ENCODE peak calls at places on chromosomes 5 and 9, in eight cellular contexts. C is activated T-cell treated with anti-CD3 and anti-CD28 coated beads, Interleukin-2, amount 50 U/mL, for 48 hours; Q is upper lobe of left lung; Z is CD4-positive, CD25-positive, alpha-beta regulatory T cell; V is T-cell; I is iPS DF 6.9; A is GM03348; D is activated T-helper 1 cell treated with anti-CD3 and anti-CD28 coated beads, Interleukin-2, amount 50 U/mL, for 16 hours. T is an unnamed sample.

GRCh38 chr5:72210913-72211670 is 103.8 kb downstream of the MAP1B start:
- DNase-seq in C (no peak), Q (no peak), Z (no peak), V (no peak), I (no peak), A (peak; percentile 64), D (no peak), T (no peak)

GRCh38 chr5:77778398-77778797 is 2.3 kb upstream of the TBCA start:
- DNase-seq in C (no peak), Q (no peak), Z (no peak), V (no peak), I (no peak), A (no peak), D (no peak), T (no peak)

GRCh38 chr5:178287791-178288105 is 55.1 kb upstream of the PHYKPL start:
- DNase-seq in C (no peak), Q (no peak), Z (no peak), V (no peak), I (no peak), A (no peak), D (no peak), T (no peak)

GRCh38 chr5:108884736-108885135 is 137.0 kb downstream of the FER start:
- DNase-seq in C (no peak), Q (no peak), Z (no peak), V (no peak), I (no peak), A (no peak), D (no peak), T (no peak)

GRCh38 chr5:1768283-1769000 is 31.2 kb downstream of the MRPL36 start:
- DNase-seq in C (no peak), Q (no peak), Z (no peak), V (no peak), I (no peak), A (no peak), D (no peak), T (no peak)

GRCh38 chr9:132185164-132186009 is 23.5 kb downstream of the NTNG2 start:
- DNase-seq in C (no peak), Q (no peak), Z (no peak), V (no peak), I (no peak), A (no peak), D (no peak), T (no peak)

GRCh38 chr9:120386390-120387131 is 193.4 kb downstream of the CDK5RAP2 start:
- DNase-seq in C (no peak), Q (peak; percentile 19), Z (no peak), V (no peak), I (no peak), A (no peak), D (no peak), T (no peak)

GRCh38 chr5:133398646-133399081 is 213.7 kb downstream of the FSTL4 start:
- DNase-seq in C (peak; percentile 69), Q (no peak), Z (no peak), V (no peak), I (no peak), A (no peak), D (no peak), T (no peak)

GRCh38 chr5:9562101-9562500 is 16.2 kb upstream of the SEMA5A start:
- DNase-seq in C (no peak), Q (no peak), Z (no peak), V (no peak), I (no peak), A (no peak), D (no peak), T (no peak)

GRCh38 chr5:39428639-39429038 is 3.9 kb upstream of the DAB2 start:
- DNase-seq in C (no peak), Q (no peak), Z (no peak), V (no peak), I (no peak), A (no peak), D (no peak), T (no peak)

GRCh38 chr5:83662558-83662957 is 58.1 kb downstream of the HAPLN1 start:
- DNase-seq in C (no peak), Q (no peak), Z (no peak), V (no peak), I (no peak), A (no peak), D (no peak), T (no peak)

GRCh38 chr5:168006473-168007130 is 284.8 kb upstream of the WWC1 start:
- DNase-seq in C (no peak), Q (no peak), Z (no peak), V (no peak), I (no peak), A (no peak), D (no peak), T (no peak)

GRCh38 chr5:30392897-30393296 is 800.6 kb upstream of the CDH6 start:
- DNase-seq in C (no peak), Q (no peak), Z (no peak), V (no peak), I (no peak), A (no peak), D (no peak), T (no peak)

GRCh38 chr5:33788922-33789321 is 102.9 kb downstream of the ADAMTS12 start:
- DNase-seq in C (no peak), Q (no peak), Z (no peak), V (no peak), I (no peak), A (peak; percentile 86), D (no peak), T (no peak)

GRCh38 chr9:135906291-135907005 is 898 bp downstream of the CAMSAP1 start:
- DNase-seq in C (peak; percentile 41), Q (no peak), Z (no peak), V (no peak), I (no peak), A (peak; percentile 37), D (no peak), T (no peak)

GRCh38 chr5:11050596-11051304 is 289.7 kb upstream of the DAP start:
- DNase-seq in C (no peak), Q (no peak), Z (no peak), V (no peak), I (no peak), A (no peak), D (no peak), T (no peak)

GRCh38 chr9:8660383-8660782 is 860.8 kb upstream of the DMAC1 start:
- DNase-seq in C (no peak), Q (peak; percentile 29), Z (no peak), V (no peak), I (no peak), A (no peak), D (no peak), T (no peak)

GRCh38 chr5:52893105-52893504 is 96.0 kb upstream of the ITGA2 start:
- DNase-seq in C (no peak), Q (no peak), Z (no peak), V (no peak), I (no peak), A (peak; percentile 31), D (no peak), T (no peak)

T was measured in esophagus squamous epithelium.